ENCODE peak calls at places on chromosomes 7 and 10, in ten cellular contexts. M is keratinocyte, N is right lobe of liver, J is H9, H is AG04450, W is dorsolateral prefrontal cortex, X is IMR-90, O is OCI-LY7, Q is tibial nerve, T is brain microvascular endothelial cell. E is an unnamed sample.

GRCh38 chr7:85426487-85426960 is 239.7 kb upstream of the SEMA3D start:
- DNase-seq in M (no peak), N (no peak), J (no peak), H (no peak), W (no peak), X (peak), O (no peak), Q (peak), T (no peak), E (no peak)

GRCh38 chr7:152865011-152865410 is 105.5 kb downstream of the ACTR3B start:
- DNase-seq in M (no peak), N (no peak), J (no peak), H (no peak), W (no peak), X (no peak), O (no peak), Q (no peak), T (no peak), E (no peak)

GRCh38 chr7:133382775-133383559 is 130.1 kb downstream of the EXOC4 start:
- DNase-seq in M (no peak), N (no peak), J (no peak), H (no peak), W (no peak), X (no peak), O (no peak), Q (no peak), T (no peak), E (no peak)

GRCh38 chr7:102993532-102994029 is 80.8 kb downstream of the LRRC17 start:
- DNase-seq in M (no peak), N (no peak), J (no peak), H (peak), W (no peak), X (peak), O (no peak), Q (no peak), T (no peak), E (no peak)

GRCh38 chr10:17836917-17837316 is 27.8 kb downstream of the MRC1 start:
- DNase-seq in M (no peak), N (peak), J (peak), H (peak), W (no peak), X (peak), O (no peak), Q (no peak), T (peak), E (peak)

GRCh38 chr10:117757121-117757795 is 214.7 kb downstream of the EMX2 start:
- DNase-seq in M (no peak), N (no peak), J (no peak), H (no peak), W (no peak), X (no peak), O (no peak), Q (no peak), T (no peak), E (no peak)

GRCh38 chr7:27873981-27874957 is 134.3 kb downstream of the TAX1BP1 start:
- DNase-seq in M (no peak), N (peak), J (no peak), H (no peak), W (peak), X (peak), O (no peak), Q (peak), T (peak), E (peak)

GRCh38 chr7:30327813-30328212 is 43.4 kb downstream of the ZNRF2 start:
- DNase-seq in M (no peak), N (no peak), J (no peak), H (peak), W (no peak), X (peak), O (no peak), Q (no peak), T (peak), E (no peak)

GRCh38 chr7:30521532-30521931 is 16.9 kb upstream of the GGCT start:
- DNase-seq in M (no peak), N (no peak), J (no peak), H (no peak), W (no peak), X (peak), O (no peak), Q (peak), T (peak), E (peak)

GRCh38 chr7:79298145-79298760 is 155.2 kb downstream of the MAGI2 start:
- DNase-seq in M (no peak), N (no peak), J (no peak), H (peak), W (peak), X (peak), O (peak), Q (peak), T (peak), E (no peak)

GRCh38 chr10:118840776-118841468 is 86.2 kb upstream of the CACUL1 start:
- DNase-seq in M (no peak), N (no peak), J (no peak), H (no peak), W (no peak), X (no peak), O (no peak), Q (no peak), T (no peak), E (no peak)

GRCh38 chr10:123147635-123148413 is at the start of gene HMX2:
- DNase-seq in M (no peak), N (no peak), J (peak), H (no peak), W (no peak), X (no peak), O (peak), Q (no peak), T (no peak), E (no peak)

GRCh38 chr10:12587408-12587807 is 238.1 kb downstream of the CAMK1D start:
- DNase-seq in M (no peak), N (no peak), J (no peak), H (no peak), W (no peak), X (peak), O (no peak), Q (no peak), T (no peak), E (peak)

GRCh38 chr7:6437251-6437650 is 10.5 kb downstream of the DAGLB start:
- DNase-seq in M (no peak), N (no peak), J (no peak), H (no peak), W (no peak), X (no peak), O (no peak), Q (no peak), T (no peak), E (no peak)

GRCh38 chr7:2409745-2410414 is 6.5 kb downstream of the CHST12 start:
- DNase-seq in M (no peak), N (no peak), J (no peak), H (no peak), W (no peak), X (no peak), O (no peak), Q (no peak), T (no peak), E (no peak)

GRCh38 chr7:6198687-6199595 is 73.5 kb downstream of the CYTH3 start:
- DNase-seq in M (no peak), N (no peak), J (no peak), H (no peak), W (no peak), X (no peak), O (no peak), Q (no peak), T (no peak), E (no peak)

GRCh38 chr7:27677912-27678612 is 15.4 kb upstream of the HIBADH start:
- DNase-seq in M (no peak), N (no peak), J (no peak), H (peak), W (no peak), X (peak), O (no peak), Q (no peak), T (peak), E (no peak)

GRCh38 chr10:67612577-67613537 is 83.1 kb downstream of the CTNNA3 start:
- DNase-seq in M (no peak), N (no peak), J (no peak), H (no peak), W (no peak), X (peak), O (no peak), Q (no peak), T (peak), E (no peak)

GRCh38 chr7:40659231-40659630 is 524.4 kb downstream of the SUGCT start:
- DNase-seq in M (no peak), N (no peak), J (no peak), H (no peak), W (no peak), X (peak), O (no peak), Q (no peak), T (no peak), E (no peak)

GRCh38 chr7:120770206-120770605 is 87.7 kb downstream of the TSPAN12 start:
- DNase-seq in M (no peak), N (no peak), J (no peak), H (no peak), W (no peak), X (no peak), O (no peak), Q (no peak), T (no peak), E (no peak)

GRCh38 chr7:101590663-101591435 is 38.2 kb downstream of the MYL10 start:
- DNase-seq in M (no peak), N (no peak), J (no peak), H (no peak), W (peak), X (no peak), O (no peak), Q (no peak), T (no peak), E (no peak)

GRCh38 chr10:17216217-17216900 is 11.7 kb upstream of the VIM start:
- DNase-seq in M (no peak), N (no peak), J (peak), H (no peak), W (no peak), X (peak), O (no peak), Q (no peak), T (peak), E (no peak)

GRCh38 chr7:38932509-38933168 is 23.6 kb upstream of the VPS41 start:
- DNase-seq in M (peak), N (peak), J (peak), H (peak), W (peak), X (peak), O (peak), Q (peak), T (peak), E (peak)

GRCh38 chr7:40800771-40801170 is 666.0 kb downstream of the SUGCT start:
- DNase-seq in M (no peak), N (no peak), J (no peak), H (no peak), W (no peak), X (no peak), O (no peak), Q (no peak), T (no peak), E (no peak)

GRCh38 chr7:157596471-157596870 is 259.7 kb downstream of the DNAJB6 start:
- DNase-seq in M (no peak), N (no peak), J (no peak), H (no peak), W (no peak), X (no peak), O (no peak), Q (no peak), T (no peak), E (no peak)

GRCh38 chr7:157132796-157133195 is 5.9 kb upstream of the UBE3C start:
- DNase-seq in M (no peak), N (no peak), J (no peak), H (no peak), W (no peak), X (no peak), O (no peak), Q (no peak), T (no peak), E (no peak)

GRCh38 chr7:105787071-105787470 is 89.3 kb downstream of the ATXN7L1 start:
- DNase-seq in M (peak), N (no peak), J (no peak), H (no peak), W (no peak), X (no peak), O (no peak), Q (no peak), T (no peak), E (no peak)

GRCh38 chr7:1912472-1913289 is 242.6 kb downstream of the ELFN1 start:
- DNase-seq in M (no peak), N (no peak), J (no peak), H (peak), W (no peak), X (peak), O (no peak), Q (no peak), T (peak), E (no peak)

GRCh38 chr10:14478639-14479038 is 147.9 kb upstream of the FRMD4A start:
- DNase-seq in M (no peak), N (peak), J (peak), H (peak), W (peak), X (peak), O (peak), Q (peak), T (peak), E (peak)

GRCh38 chr10:132671171-132672154 is 114.5 kb downstream of the NKX6-2 start:
- DNase-seq in M (no peak), N (peak), J (peak), H (no peak), W (no peak), X (no peak), O (no peak), Q (no peak), T (no peak), E (peak)

DNA sequence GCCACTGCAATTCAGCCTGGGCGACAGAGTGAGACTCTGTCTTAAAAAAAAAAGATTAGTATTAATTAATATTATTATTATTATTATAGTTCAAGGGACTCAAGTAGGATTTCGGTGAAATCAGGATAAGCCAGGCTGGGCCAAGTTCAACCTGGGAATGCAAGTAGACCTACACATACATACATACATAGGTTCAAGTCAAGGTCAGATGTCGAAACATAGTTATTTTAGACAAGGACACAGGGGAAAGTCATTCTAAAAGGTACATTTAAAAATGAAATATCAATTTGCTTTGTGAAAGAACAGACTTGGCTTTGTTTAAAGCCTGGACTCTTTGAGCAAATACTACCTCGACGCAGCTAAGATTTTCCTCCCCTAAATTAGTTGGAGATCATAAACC is 149.3 kb downstream of the RNF133 start:
- DNase-seq in M (no peak), N (no peak), J (no peak), H (no peak), W (no peak), X (no peak), O (no peak), Q (no peak), T (no peak), E (no peak)
- H3K27ac ChIP-seq in M (no peak), N (no peak), J (no peak), H (no peak), W (no peak), X (no peak), O (no peak), Q (no peak), T (no peak), E (no peak)

DNA sequence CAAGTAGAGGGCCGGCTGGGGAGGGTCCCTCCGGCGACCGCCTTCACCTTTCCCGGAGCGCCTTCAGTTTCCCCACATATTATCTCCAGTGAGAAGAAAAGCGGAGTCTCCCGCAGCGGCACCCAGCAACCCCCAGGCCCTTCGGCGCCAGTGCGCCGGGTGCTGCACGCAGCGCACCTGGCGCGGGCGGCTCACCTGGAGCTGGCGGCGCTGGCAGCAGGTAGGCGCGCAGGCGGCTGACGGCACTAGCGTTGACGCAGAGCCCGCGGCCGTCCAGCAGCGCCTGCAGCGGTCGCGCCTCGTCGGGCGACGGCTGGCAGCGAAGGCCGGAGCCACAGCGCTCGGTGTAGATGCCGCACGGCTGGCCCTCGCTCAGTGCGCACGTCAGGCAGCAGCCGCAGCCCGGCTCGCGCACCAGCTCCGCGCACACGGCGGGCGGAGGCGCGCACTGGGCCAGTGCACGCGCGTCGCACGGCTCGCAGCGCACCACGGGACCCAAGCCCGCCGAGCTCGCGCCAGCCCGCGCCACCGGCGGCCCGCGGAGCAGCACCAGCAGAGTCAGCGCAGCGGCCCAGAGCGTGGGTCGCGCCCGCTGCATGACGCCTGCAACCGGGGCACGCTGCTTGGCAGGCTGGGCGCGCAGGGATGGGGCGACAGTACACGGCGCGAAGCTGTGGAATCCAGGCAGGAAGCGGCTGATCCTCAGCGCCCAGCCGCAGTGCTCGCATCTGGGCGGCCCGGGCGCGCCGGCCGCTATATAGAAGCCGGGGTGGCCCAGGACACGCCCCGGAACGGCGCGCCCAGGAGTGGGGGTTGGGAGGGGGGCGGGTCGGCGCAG is at the start of gene IGFBP3:
- DNase-seq in M (no peak), N (peak), J (peak), H (no peak), W (no peak), X (peak), O (no peak), Q (no peak), T (no peak), E (peak)
- H3K27ac ChIP-seq in M (no peak), N (peak), J (no peak), H (no peak), W (peak), X (peak), O (no peak), Q (peak), T (peak), E (peak)

GRCh38 chr7:141889323-141889722 is 26.9 kb upstream of the OR9A4 start:
- DNase-seq in M (no peak), N (no peak), J (no peak), H (no peak), W (no peak), X (no peak), O (no peak), Q (no peak), T (no peak), E (no peak)

DNA sequence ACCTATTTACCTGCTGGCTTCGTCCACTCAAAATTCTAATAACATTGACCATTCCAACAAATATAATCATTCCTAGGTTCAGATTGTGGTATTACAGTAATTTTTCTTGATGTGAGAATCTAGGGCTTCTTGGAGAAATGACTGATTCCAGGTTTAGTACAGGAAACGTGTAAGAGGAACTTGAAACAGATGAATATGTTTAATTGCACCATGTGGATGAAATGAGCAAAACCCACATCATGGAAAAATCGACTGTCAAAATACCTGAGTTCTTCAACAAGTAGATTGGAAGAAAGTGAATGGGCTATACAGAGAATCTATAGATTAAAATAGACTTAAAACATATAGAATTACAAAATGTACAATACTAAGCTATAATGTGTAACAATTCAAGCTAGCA is 24.9 kb upstream of the OR9A4 start:
- DNase-seq in M (no peak), N (no peak), J (no peak), H (no peak), W (no peak), X (no peak), O (no peak), Q (no peak), T (no peak), E (no peak)
- H3K27ac ChIP-seq in M (no peak), N (no peak), J (no peak), H (no peak), W (no peak), X (no peak), O (no peak), Q (no peak), T (no peak), E (no peak)

DNA sequence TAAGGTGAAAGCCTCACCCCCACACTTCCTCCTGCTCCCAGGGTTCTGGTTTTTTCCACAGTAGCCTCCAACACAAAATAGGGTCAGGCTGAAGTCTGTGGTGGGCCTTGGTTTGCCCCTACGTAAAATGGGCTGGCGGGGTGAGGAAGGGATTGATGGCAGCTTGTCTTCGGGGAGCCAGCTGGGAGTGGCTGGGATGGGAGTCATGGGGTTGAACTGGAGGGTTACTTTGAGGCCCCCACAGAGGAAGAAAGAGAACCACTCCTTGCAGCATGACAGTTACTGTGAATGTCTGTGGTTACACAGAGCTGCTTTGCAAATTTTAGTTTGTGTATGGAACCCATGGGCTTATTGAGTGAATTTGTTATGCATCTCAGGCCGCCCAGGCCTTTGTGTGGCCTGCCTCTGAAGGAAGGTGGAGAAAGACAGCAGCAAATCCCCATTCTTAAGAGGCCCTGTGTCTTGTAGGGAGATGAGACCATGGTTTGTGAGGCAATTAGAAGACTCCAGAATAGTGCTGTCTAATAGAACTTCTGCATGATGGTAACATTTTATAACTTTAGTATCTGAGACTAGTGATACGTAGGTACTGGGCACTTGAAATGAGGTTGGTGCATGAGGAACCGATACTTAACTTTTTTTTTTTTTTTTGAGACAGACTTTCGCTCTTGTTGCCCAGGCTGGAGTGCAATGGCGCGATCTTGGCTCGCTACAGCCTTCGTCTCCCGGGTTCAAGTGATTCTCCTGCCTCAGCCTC is 8.1 kb downstream of the TRIM8 start:
- DNase-seq in M (no peak), N (no peak), J (no peak), H (no peak), W (no peak), X (no peak), O (peak), Q (no peak), T (no peak), E (no peak)
- H3K27ac ChIP-seq in M (no peak), N (no peak), J (no peak), H (no peak), W (peak), X (no peak), O (peak), Q (peak), T (no peak), E (no peak)

GRCh38 chr10:126351021-126351420 is 37.3 kb downstream of the ADAM12 start:
- DNase-seq in M (no peak), N (no peak), J (no peak), H (no peak), W (no peak), X (no peak), O (no peak), Q (no peak), T (no peak), E (no peak)

GRCh38 chr10:126349676-126350075 is 38.6 kb downstream of the ADAM12 start:
- DNase-seq in M (no peak), N (no peak), J (no peak), H (no peak), W (no peak), X (no peak), O (no peak), Q (no peak), T (no peak), E (no peak)

GRCh38 chr10:126350216-126350992 is 37.9 kb downstream of the ADAM12 start:
- DNase-seq in M (peak), N (no peak), J (no peak), H (peak), W (peak), X (peak), O (no peak), Q (no peak), T (peak), E (no peak)

GRCh38 chr10:126349096-126349495 is 39.2 kb downstream of the ADAM12 start:
- DNase-seq in M (no peak), N (no peak), J (no peak), H (no peak), W (peak), X (no peak), O (no peak), Q (no peak), T (no peak), E (no peak)

GRCh38 chr10:126352446-126352845 is 35.8 kb downstream of the ADAM12 start:
- DNase-seq in M (no peak), N (no peak), J (no peak), H (no peak), W (no peak), X (no peak), O (no peak), Q (no peak), T (no peak), E (no peak)
- H3K27ac ChIP-seq in M (no peak), N (no peak), J (no peak), H (no peak), W (no peak), X (no peak), O (no peak), Q (no peak), T (no peak), E (no peak)